ENCODE peak calls at places on chromosomes 7 and 10, in ten cellular contexts. Y is D341Med; V is right cardiac atrium; U is CD8-positive, alpha-beta T cell; P is NCI-H2081; D is NCI-H82; A is hypothalamus; K is stimulated activated CD4-positive, alpha-beta T cell treated with anti-CD3 and anti-CD28 coated beads, Interleukin-15, amount 100 ng/mL, for 48 hours; F is SW480; C is AG08395. W is an unnamed sample.

GRCh38 chr10:96921655-96922054 is 89.6 kb downstream of the LCOR start:
- DNase-seq in U (no peak), P (no peak), F (no peak), D (no peak), A (no peak), Y (no peak), V (no peak), C (no peak), K (no peak), W (no peak)

GRCh38 chr7:123865517-123866117 is 20.6 kb downstream of the HYAL4 start:
- DNase-seq in D (peak; percentile 79), A (peak; percentile 11), U (peak; percentile 27), V (no peak), P (peak; percentile 55), F (peak; percentile 61), K (peak; percentile 28), C (peak; percentile 35), Y (peak; percentile 54), W (no peak)

GRCh38 chr10:104472957-104473745 is 119.5 kb downstream of the CFAP58 start:
- DNase-seq in P (no peak), D (no peak), U (no peak), F (no peak), V (no peak), A (no peak), Y (no peak), K (no peak), C (no peak), W (no peak)

GRCh38 chr7:151134743-151135524 is 32.6 kb downstream of the GBX1 start:
- DNase-seq in U (no peak), V (no peak), D (no peak), Y (no peak), C (no peak), P (no peak), K (no peak), F (no peak), A (no peak), W (no peak)

GRCh38 chr10:51010977-51011376 is 63.3 kb upstream of the PRKG1 start:
- DNase-seq in F (no peak), A (no peak), Y (peak; percentile 67), P (peak; percentile 25), D (peak; percentile 29), K (no peak), V (no peak), C (peak; percentile 62), U (no peak), W (no peak)

GRCh38 chr7:1281068-1281467 is 48.4 kb downstream of the UNCX start:
- DNase-seq in K (no peak), V (peak; percentile 7), C (no peak), U (no peak), A (no peak), D (no peak), P (no peak), F (no peak), Y (no peak), W (no peak)

GRCh38 chr7:91850455-91850854 is 30.0 kb downstream of the MTERF1 start:
- DNase-seq in Y (no peak), D (no peak), U (no peak), A (no peak), V (no peak), K (no peak), F (peak; percentile 25), P (no peak), C (peak; percentile 4), W (no peak)

GRCh38 chr10:81873932-81874816 is 820 bp upstream of the NRG3 start:
- DNase-seq in P (peak; percentile 15), D (peak; percentile 82), V (peak; percentile 81), K (no peak), U (no peak), Y (peak; percentile 78), A (peak; percentile 13), C (no peak), F (no peak), W (no peak)

GRCh38 chr7:15341811-15342210 is 220.0 kb downstream of the AGMO start:
- DNase-seq in Y (no peak), D (no peak), U (no peak), F (no peak), P (no peak), K (no peak), A (no peak), V (no peak), C (no peak), W (no peak)

GRCh38 chr10:52801951-52802350 is 29.4 kb upstream of the MBL2 start:
- DNase-seq in Y (no peak), U (no peak), A (no peak), K (no peak), D (no peak), C (no peak), F (no peak), V (no peak), P (no peak), W (no peak)

GRCh38 chr7:30817060-30817770 is 46.0 kb downstream of the MINDY4 start:
- DNase-seq in K (no peak), V (no peak), D (no peak), Y (no peak), A (no peak), C (peak; percentile 47), F (no peak), U (no peak), P (no peak), W (no peak)

GRCh38 chr10:34006471-34006870 is 672.0 kb upstream of the NRP1 start:
- DNase-seq in C (no peak), V (no peak), U (no peak), Y (no peak), K (no peak), A (no peak), F (peak; percentile 58), P (no peak), D (no peak), W (no peak)

GRCh38 chr7:23594879-23595604 is 2.1 kb upstream of the CCDC126 start:
- DNase-seq in C (no peak), U (no peak), Y (no peak), A (no peak), P (no peak), D (no peak), K (peak; percentile 46), V (no peak), F (peak; percentile 72), W (no peak)

GRCh38 chr10:11335167-11335652 is 276.2 kb downstream of the USP6NL start:
- DNase-seq in C (no peak), A (no peak), V (no peak), D (no peak), F (no peak), Y (no peak), P (no peak), U (no peak), K (no peak), W (no peak)

GRCh38 chr7:99624487-99624886 is 7.7 kb downstream of the ZSCAN25 start:
- DNase-seq in P (no peak), A (no peak), U (peak; percentile 74), Y (no peak), K (peak; percentile 72), F (no peak), D (no peak), C (no peak), V (no peak), W (no peak)

GRCh38 chr10:47346572-47347302 is 1.4 kb upstream of the RBP3 start:
- DNase-seq in C (no peak), D (peak; percentile 97), Y (peak; percentile 87), V (no peak), K (no peak), A (no peak), F (no peak), U (no peak), P (peak; percentile 23), W (no peak)

GRCh38 chr10:132820056-132820455 is 34.1 kb upstream of the NKX6-2 start:
- DNase-seq in A (no peak), Y (no peak), V (peak; percentile 20), P (no peak), F (no peak), C (no peak), D (no peak), U (no peak), K (no peak), W (no peak)

GRCh38 chr10:58291538-58292174 is 22.7 kb downstream of the CISD1 start:
- DNase-seq in P (peak; percentile 6), F (peak; percentile 67), U (peak; percentile 22), V (no peak), C (peak; percentile 64), Y (peak; percentile 67), K (peak; percentile 14), D (peak; percentile 17), A (no peak), W (no peak)

GRCh38 chr7:2269468-2270460 is 27.7 kb downstream of the NUDT1 start:
- DNase-seq in Y (no peak), A (no peak), P (no peak), C (peak; percentile 62), K (no peak), V (no peak), F (no peak), D (no peak), U (no peak), W (no peak)

GRCh38 chr7:55592492-55592891 is 20.2 kb upstream of the VOPP1 start:
- DNase-seq in Y (no peak), C (no peak), K (no peak), V (no peak), F (no peak), U (no peak), A (no peak), D (no peak), P (no peak), W (no peak)

GRCh38 chr10:30433286-30433778 is 652 bp upstream of the MAP3K8 start:
- DNase-seq in A (peak; percentile 43), K (peak; percentile 36), V (peak; percentile 91), Y (peak; percentile 76), F (peak; percentile 78), D (peak; percentile 51), C (peak; percentile 68), U (peak; percentile 42), P (no peak), W (no peak)

GRCh38 chr7:146146866-146147265 is 30.3 kb downstream of the CNTNAP2 start:
- DNase-seq in U (no peak), C (peak; percentile 1), F (no peak), P (no peak), Y (no peak), K (no peak), A (no peak), D (no peak), V (no peak), W (no peak)

GRCh38 chr10:101050206-101051069 is 11.4 kb upstream of the KAZALD1 start:
- DNase-seq in K (peak; percentile 74), F (no peak), Y (peak; percentile 85), D (peak; percentile 75), C (peak; percentile 61), V (peak; percentile 84), P (peak; percentile 61), U (peak; percentile 80), A (peak; percentile 15), W (no peak)

W was measured in GOT3.